ENCODE peak calls at places on chromosomes 1 and 21, in eight cellular contexts. One of them, this sample, is unnamed.

GRCh38 chr1:198641506-198641905 is 2.7 kb downstream of the PTPRC start:
- ATAC-seq in GM12878: peak; percentile 59
- ATAC-seq in body of pancreas: no peak
- ATAC-seq in HCT116: no peak
- ATAC-seq in heart left ventricle: no peak
- ATAC-seq in HepG2: no peak
- ATAC-seq in right lobe of liver: no peak
- ATAC-seq in upper lobe of left lung: no peak
- ATAC-seq in this sample: no peak

GRCh38 chr1:177959793-177960515 is 9.9 kb downstream of the SEC16B start:
- ATAC-seq in right lobe of liver: peak; percentile 26
- ATAC-seq in upper lobe of left lung: no peak
- ATAC-seq in HCT116: peak; percentile 76
- ATAC-seq in heart left ventricle: peak; percentile 69
- ATAC-seq in GM12878: peak; percentile 57
- ATAC-seq in body of pancreas: no peak
- ATAC-seq in HepG2: peak; percentile 86
- ATAC-seq in this sample: no peak

GRCh38 chr1:246683521-246683920 is 40.7 kb upstream of the SCCPDH start:
- ATAC-seq in HepG2: no peak
- ATAC-seq in right lobe of liver: no peak
- ATAC-seq in upper lobe of left lung: no peak
- ATAC-seq in heart left ventricle: no peak
- ATAC-seq in body of pancreas: no peak
- ATAC-seq in GM12878: no peak
- ATAC-seq in HCT116: no peak
- ATAC-seq in this sample: no peak

GRCh38 chr1:45394342-45394741 is 54.1 kb upstream of the MUTYH start:
- ATAC-seq in right lobe of liver: peak; percentile 39
- ATAC-seq in body of pancreas: no peak
- ATAC-seq in upper lobe of left lung: peak; percentile 15
- ATAC-seq in HepG2: no peak
- ATAC-seq in HCT116: no peak
- ATAC-seq in GM12878: peak; percentile 83
- ATAC-seq in heart left ventricle: no peak
- ATAC-seq in this sample: no peak

GRCh38 chr1:190475394-190476250 is 2.0 kb downstream of the BRINP3 start:
- ATAC-seq in upper lobe of left lung: no peak
- ATAC-seq in HCT116: no peak
- ATAC-seq in HepG2: peak; percentile 49
- ATAC-seq in heart left ventricle: no peak
- ATAC-seq in GM12878: no peak
- ATAC-seq in body of pancreas: peak; percentile 50
- ATAC-seq in right lobe of liver: no peak
- ATAC-seq in this sample: no peak

GRCh38 chr1:94978401-94978800 is 51.5 kb upstream of the CNN3 start:
- ATAC-seq in body of pancreas: no peak
- ATAC-seq in GM12878: no peak
- ATAC-seq in upper lobe of left lung: no peak
- ATAC-seq in right lobe of liver: no peak
- ATAC-seq in HCT116: no peak
- ATAC-seq in HepG2: no peak
- ATAC-seq in heart left ventricle: no peak
- ATAC-seq in this sample: no peak

GRCh38 chr1:205298191-205298994 is 23.2 kb downstream of the NUAK2 start:
- ATAC-seq in heart left ventricle: no peak
- ATAC-seq in HCT116: peak; percentile 72
- ATAC-seq in body of pancreas: peak; percentile 22
- ATAC-seq in upper lobe of left lung: no peak
- ATAC-seq in right lobe of liver: no peak
- ATAC-seq in HepG2: no peak
- ATAC-seq in GM12878: no peak
- ATAC-seq in this sample: no peak

GRCh38 chr1:47436304-47436978 is 1.4 kb upstream of the FOXD2 start:
- ATAC-seq in HepG2: peak; percentile 64
- ATAC-seq in HCT116: peak; percentile 55
- ATAC-seq in upper lobe of left lung: peak; percentile 71
- ATAC-seq in GM12878: peak; percentile 66
- ATAC-seq in right lobe of liver: peak; percentile 62
- ATAC-seq in body of pancreas: peak; percentile 34
- ATAC-seq in heart left ventricle: peak; percentile 53
- ATAC-seq in this sample: no peak

GRCh38 chr1:235937123-235937522 is 70.4 kb upstream of the LYST start:
- ATAC-seq in right lobe of liver: no peak
- ATAC-seq in GM12878: peak; percentile 14
- ATAC-seq in HepG2: no peak
- ATAC-seq in heart left ventricle: no peak
- ATAC-seq in upper lobe of left lung: no peak
- ATAC-seq in HCT116: no peak
- ATAC-seq in body of pancreas: no peak
- ATAC-seq in this sample: no peak

GRCh38 chr1:2278591-2279209 is 50.6 kb downstream of the SKI start:
- ATAC-seq in upper lobe of left lung: no peak
- ATAC-seq in HCT116: no peak
- ATAC-seq in GM12878: no peak
- ATAC-seq in body of pancreas: no peak
- ATAC-seq in heart left ventricle: peak; percentile 1
- ATAC-seq in right lobe of liver: no peak
- ATAC-seq in HepG2: no peak
- ATAC-seq in this sample: no peak

GRCh38 chr1:232292818-232293217 is 337.1 kb downstream of the SIPA1L2 start:
- ATAC-seq in body of pancreas: no peak
- ATAC-seq in HCT116: no peak
- ATAC-seq in HepG2: no peak
- ATAC-seq in right lobe of liver: no peak
- ATAC-seq in upper lobe of left lung: no peak
- ATAC-seq in heart left ventricle: no peak
- ATAC-seq in GM12878: no peak
- ATAC-seq in this sample: no peak

GRCh38 chr1:153670257-153670858 is 435 bp downstream of the ILF2 start:
- ATAC-seq in HepG2: no peak
- ATAC-seq in right lobe of liver: peak; percentile 16
- ATAC-seq in heart left ventricle: peak; percentile 31
- ATAC-seq in GM12878: no peak
- ATAC-seq in HCT116: peak; percentile 20
- ATAC-seq in body of pancreas: peak; percentile 9
- ATAC-seq in upper lobe of left lung: no peak
- ATAC-seq in this sample: peak; percentile 0

GRCh38 chr1:200861937-200862647 is 10.7 kb upstream of the GPR25 start:
- ATAC-seq in right lobe of liver: no peak
- ATAC-seq in body of pancreas: no peak
- ATAC-seq in HepG2: no peak
- ATAC-seq in HCT116: no peak
- ATAC-seq in GM12878: peak; percentile 70
- ATAC-seq in heart left ventricle: no peak
- ATAC-seq in upper lobe of left lung: no peak
- ATAC-seq in this sample: no peak

GRCh38 chr1:165543651-165544452 is at the start of gene LRRC52:
- ATAC-seq in HepG2: peak; percentile 32
- ATAC-seq in HCT116: peak; percentile 34
- ATAC-seq in GM12878: no peak
- ATAC-seq in body of pancreas: peak; percentile 78
- ATAC-seq in right lobe of liver: peak; percentile 93
- ATAC-seq in upper lobe of left lung: peak; percentile 42
- ATAC-seq in heart left ventricle: peak; percentile 91
- ATAC-seq in this sample: no peak

GRCh38 chr1:111739222-111739983 is at the start of gene INKA2:
- ATAC-seq in GM12878: peak; percentile 90
- ATAC-seq in heart left ventricle: peak; percentile 86
- ATAC-seq in HCT116: peak; percentile 88
- ATAC-seq in right lobe of liver: peak; percentile 88
- ATAC-seq in body of pancreas: peak; percentile 86
- ATAC-seq in upper lobe of left lung: peak; percentile 91
- ATAC-seq in HepG2: peak; percentile 90
- ATAC-seq in this sample: peak; percentile 88
- TF ChIP-seq POLR2A in GM12878: peak; percentile 41
- TF ChIP-seq POLR2A in heart left ventricle: peak; percentile 93
- TF ChIP-seq POLR2A in HCT116: peak; percentile 63
- TF ChIP-seq POLR2A in right lobe of liver: peak; percentile 83
- TF ChIP-seq POLR2A in body of pancreas: peak; percentile 46
- TF ChIP-seq POLR2A in upper lobe of left lung: peak; percentile 60
- TF ChIP-seq POLR2A in HepG2: peak; percentile 75
- TF ChIP-seq POLR2A in this sample: peak; percentile 87

GRCh38 chr1:1165485-1165884 is 8.2 kb upstream of the TTLL10 start:
- ATAC-seq in HCT116: no peak
- ATAC-seq in heart left ventricle: no peak
- ATAC-seq in body of pancreas: no peak
- ATAC-seq in right lobe of liver: no peak
- ATAC-seq in upper lobe of left lung: no peak
- ATAC-seq in HepG2: peak; percentile 5
- ATAC-seq in GM12878: no peak
- ATAC-seq in this sample: no peak
- H3K4me3 ChIP-seq in HCT116: peak overlapping the region; percentile 88
- H3K4me3 ChIP-seq in heart left ventricle: no peak overlapping the region
- H3K4me3 ChIP-seq in body of pancreas: peak overlapping the region; percentile 5
- H3K4me3 ChIP-seq in right lobe of liver: no peak overlapping the region
- H3K4me3 ChIP-seq in upper lobe of left lung: no peak overlapping the region
- H3K4me3 ChIP-seq in HepG2: peak overlapping the region; percentile 68
- H3K4me3 ChIP-seq in GM12878: no peak overlapping the region
- H3K4me3 ChIP-seq in this sample: no peak overlapping the region

GRCh38 chr1:26338670-26339069 is 15.3 kb downstream of the CRYBG2 start:
- ATAC-seq in right lobe of liver: no peak
- ATAC-seq in body of pancreas: no peak
- ATAC-seq in HCT116: no peak
- ATAC-seq in HepG2: no peak
- ATAC-seq in GM12878: no peak
- ATAC-seq in heart left ventricle: no peak
- ATAC-seq in upper lobe of left lung: no peak
- ATAC-seq in this sample: no peak

GRCh38 chr1:26337625-26338024 is 16.3 kb downstream of the CRYBG2 start:
- ATAC-seq in right lobe of liver: no peak
- ATAC-seq in HCT116: no peak
- ATAC-seq in body of pancreas: no peak
- ATAC-seq in upper lobe of left lung: no peak
- ATAC-seq in GM12878: no peak
- ATAC-seq in heart left ventricle: no peak
- ATAC-seq in HepG2: peak; percentile 53
- ATAC-seq in this sample: no peak

GRCh38 chr1:26337206-26337535 is 16.8 kb downstream of the CRYBG2 start:
- ATAC-seq in GM12878: no peak
- ATAC-seq in upper lobe of left lung: peak; percentile 2
- ATAC-seq in body of pancreas: no peak
- ATAC-seq in right lobe of liver: no peak
- ATAC-seq in HepG2: peak; percentile 46
- ATAC-seq in HCT116: no peak
- ATAC-seq in heart left ventricle: peak; percentile 18
- ATAC-seq in this sample: no peak

GRCh38 chr1:26336477-26337205 is 17.3 kb downstream of the CRYBG2 start:
- ATAC-seq in HCT116: peak; percentile 94
- ATAC-seq in body of pancreas: peak; percentile 95
- ATAC-seq in HepG2: peak; percentile 27
- ATAC-seq in GM12878: peak; percentile 95
- ATAC-seq in right lobe of liver: peak; percentile 98
- ATAC-seq in heart left ventricle: peak; percentile 82
- ATAC-seq in upper lobe of left lung: peak; percentile 93
- ATAC-seq in this sample: peak; percentile 67

DNA sequence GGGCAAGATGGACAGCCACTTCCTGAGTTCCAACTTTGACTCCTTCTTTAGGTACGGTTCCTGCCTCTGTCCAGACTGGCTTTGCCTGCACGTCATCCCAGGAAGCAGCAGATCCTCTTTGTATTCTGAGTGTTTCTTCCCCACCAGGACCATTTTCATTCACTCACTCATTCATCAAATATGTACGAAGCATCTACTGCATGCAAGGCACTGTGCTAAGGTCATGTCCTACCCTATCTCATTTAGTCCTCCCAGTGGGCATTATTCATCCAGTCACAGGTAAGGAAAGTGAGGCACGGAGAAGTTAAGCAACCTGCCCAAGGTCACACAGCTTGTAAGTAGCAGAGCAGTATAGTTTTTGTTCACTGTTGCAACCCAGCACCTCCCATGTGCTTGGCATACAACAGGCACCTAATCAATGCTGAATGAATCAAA is 13.9 kb downstream of the CRYBG2 start:
- ATAC-seq in heart left ventricle: no peak
- ATAC-seq in GM12878: no peak
- ATAC-seq in HepG2: no peak
- ATAC-seq in body of pancreas: no peak
- ATAC-seq in right lobe of liver: no peak
- ATAC-seq in HCT116: no peak
- ATAC-seq in upper lobe of left lung: no peak
- ATAC-seq in this sample: no peak
- H3K36me3 ChIP-seq in heart left ventricle: no peaks in the 10 kb centered on the region
- H3K36me3 ChIP-seq in GM12878: no peaks in the 10 kb centered on the region
- H3K36me3 ChIP-seq in HepG2: no peaks in the 10 kb centered on the region
- H3K36me3 ChIP-seq in body of pancreas: no peaks in the 10 kb centered on the region
- H3K36me3 ChIP-seq in right lobe of liver: no peaks in the 10 kb centered on the region
- H3K36me3 ChIP-seq in HCT116: no peaks in the 10 kb centered on the region
- H3K36me3 ChIP-seq in upper lobe of left lung: no peaks in the 10 kb centered on the region
- H3K36me3 ChIP-seq in this sample: no peaks in the 10 kb centered on the region

GRCh38 chr21:43659136-43660000 is at the start of the genes HSF2BP and RRP1B:
- ATAC-seq in right lobe of liver: peak; percentile 83
- ATAC-seq in heart left ventricle: peak; percentile 97
- ATAC-seq in body of pancreas: peak; percentile 97
- ATAC-seq in upper lobe of left lung: peak; percentile 89
- ATAC-seq in HCT116: peak; percentile 96
- ATAC-seq in GM12878: peak; percentile 93
- ATAC-seq in HepG2: peak; percentile 94
- ATAC-seq in this sample: peak; percentile 97
- TF ChIP-seq POLR2A in right lobe of liver: peak; percentile 88
- TF ChIP-seq POLR2A in heart left ventricle: peak; percentile 77
- TF ChIP-seq POLR2A in body of pancreas: peak; percentile 83
- TF ChIP-seq POLR2A in upper lobe of left lung: no peak
- TF ChIP-seq POLR2A in HCT116: peak; percentile 86
- TF ChIP-seq POLR2A in GM12878: peak; percentile 92
- TF ChIP-seq POLR2A in HepG2: peak; percentile 90
- TF ChIP-seq POLR2A in this sample: peak; percentile 92

GRCh38 chr1:86975993-86976392 is 61.6 kb downstream of the HS2ST1 start:
- ATAC-seq in GM12878: no peak
- ATAC-seq in heart left ventricle: no peak
- ATAC-seq in body of pancreas: no peak
- ATAC-seq in HepG2: no peak
- ATAC-seq in right lobe of liver: no peak
- ATAC-seq in HCT116: no peak
- ATAC-seq in upper lobe of left lung: no peak
- ATAC-seq in this sample: no peak
- H3K4me3 ChIP-seq in GM12878: no peak overlapping the region
- H3K4me3 ChIP-seq in heart left ventricle: no peak overlapping the region
- H3K4me3 ChIP-seq in body of pancreas: no peak overlapping the region
- H3K4me3 ChIP-seq in HepG2: no peak overlapping the region
- H3K4me3 ChIP-seq in right lobe of liver: no peak overlapping the region
- H3K4me3 ChIP-seq in HCT116: no peak overlapping the region
- H3K4me3 ChIP-seq in upper lobe of left lung: no peak overlapping the region
- H3K4me3 ChIP-seq in this sample: no peak overlapping the region